ENCODE peak calls at places on chromosomes 6 and 20, in ten cellular contexts. K is lower leg skin; Q is esophagus squamous epithelium; T is heart right ventricle; S is astrocyte of the spinal cord; L is endodermal cell; J is fibroblast of lung; G is lung; E is CD8-positive, alpha-beta T cell; B is body of pancreas. H is an unnamed sample.

GRCh38 chr6:132298344-132298949 is 102.8 kb downstream of the MOXD1 start:
- DNase-seq in K (no peak), Q (no peak), T (peak), S (peak), L (peak), J (peak), G (no peak), E (peak), B (peak), H (peak)

GRCh38 chr6:112659912-112660311 is 312.8 kb downstream of the RFPL4B start:
- DNase-seq in K (no peak), Q (no peak), T (no peak), S (no peak), L (no peak), J (no peak), G (no peak), E (no peak), B (no peak), H (no peak)

GRCh38 chr6:105750089-105750488 is 336.0 kb upstream of the PRDM1 start:
- DNase-seq in K (no peak), Q (no peak), T (no peak), S (no peak), L (no peak), J (no peak), G (no peak), E (no peak), B (no peak), H (no peak)

GRCh38 chr6:169162249-169162967 is 91.2 kb downstream of the THBS2 start:
- DNase-seq in K (peak), Q (no peak), T (no peak), S (no peak), L (peak), J (no peak), G (peak), E (no peak), B (no peak), H (no peak)

GRCh38 chr20:4406627-4407026 is 315.1 kb upstream of the PRND start:
- DNase-seq in K (no peak), Q (no peak), T (no peak), S (peak), L (no peak), J (peak), G (no peak), E (no peak), B (no peak), H (no peak)

GRCh38 chr6:170173416-170173990 is 117.4 kb downstream of the DLL1 start:
- DNase-seq in K (peak), Q (no peak), T (no peak), S (no peak), L (peak), J (no peak), G (no peak), E (no peak), B (no peak), H (no peak)

GRCh38 chr6:20334334-20334733 is 67.3 kb upstream of the E2F3 start:
- DNase-seq in K (no peak), Q (no peak), T (peak), S (no peak), L (peak), J (no peak), G (no peak), E (no peak), B (no peak), H (no peak)

GRCh38 chr6:31690231-31691077 is 9.6 kb upstream of the LY6G5C start:
- DNase-seq in K (no peak), Q (no peak), T (no peak), S (no peak), L (no peak), J (no peak), G (no peak), E (no peak), B (no peak), H (peak)

GRCh38 chr20:33793011-33793931 is 17.9 kb upstream of the CHMP4B start:
- DNase-seq in K (no peak), Q (no peak), T (peak), S (peak), L (no peak), J (no peak), G (no peak), E (no peak), B (no peak), H (peak)

GRCh38 chr6:69231983-69232382 is 564.8 kb downstream of the LMBRD1 start:
- DNase-seq in K (no peak), Q (no peak), T (no peak), S (no peak), L (no peak), J (no peak), G (no peak), E (no peak), B (no peak), H (no peak)

GRCh38 chr6:155687645-155688044 is 232.0 kb upstream of the NOX3 start:
- DNase-seq in K (no peak), Q (no peak), T (no peak), S (no peak), L (no peak), J (no peak), G (no peak), E (no peak), B (no peak), H (no peak)

GRCh38 chr20:11271319-11271718 is 597.5 kb upstream of the JAG1 start:
- DNase-seq in K (no peak), Q (no peak), T (no peak), S (no peak), L (peak), J (no peak), G (no peak), E (no peak), B (no peak), H (peak)

GRCh38 chr20:32052090-32052791 is at the start of gene HCK:
- DNase-seq in K (peak), Q (no peak), T (no peak), S (no peak), L (peak), J (no peak), G (peak), E (no peak), B (no peak), H (no peak)
- TF ChIP-seq CTCF in K (no peak), Q (no peak), T (no peak), S (no peak), L (no peak), J (no peak), G (no peak), E (no peak), B (no peak), H (no peak)

DNA sequence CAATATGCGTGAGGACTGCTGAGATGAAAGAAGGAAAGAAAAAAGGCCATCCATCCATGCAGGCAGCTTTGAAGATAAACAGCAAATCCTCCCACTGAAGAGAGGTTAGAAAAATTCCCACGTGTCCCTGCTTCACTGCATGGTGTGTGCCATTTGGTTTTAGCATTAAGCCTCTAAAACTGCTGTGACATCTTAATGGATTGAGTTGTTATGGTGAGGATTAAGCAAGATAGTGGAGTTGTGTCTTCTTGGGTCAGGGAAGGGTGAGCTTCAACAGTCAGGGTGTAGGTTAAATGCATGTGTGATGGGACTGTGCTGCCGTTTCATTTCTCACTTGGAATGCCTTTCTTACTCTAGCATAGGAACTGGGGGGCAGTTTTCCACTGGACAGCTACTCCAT is 50.5 kb downstream of the ZNF831 start:
- DNase-seq in K (no peak), Q (no peak), T (no peak), S (no peak), L (no peak), J (no peak), G (no peak), E (no peak), B (no peak), H (no peak)
- TF ChIP-seq CTCF in K (no peak), Q (no peak), T (no peak), S (no peak), L (no peak), J (no peak), G (no peak), E (no peak), B (no peak), H (no peak)

GRCh38 chr6:4728436-4728769 is 47.8 kb upstream of the CDYL start:
- DNase-seq in K (no peak), Q (no peak), T (no peak), S (no peak), L (no peak), J (no peak), G (no peak), E (no peak), B (no peak), H (no peak)

GRCh38 chr6:4727236-4727635 is 49.0 kb upstream of the CDYL start:
- DNase-seq in K (no peak), Q (no peak), T (no peak), S (no peak), L (no peak), J (no peak), G (no peak), E (no peak), B (no peak), H (no peak)

GRCh38 chr6:4728949-4729348 is 47.3 kb upstream of the CDYL start:
- DNase-seq in K (no peak), Q (no peak), T (no peak), S (no peak), L (no peak), J (no peak), G (no peak), E (no peak), B (no peak), H (no peak)

GRCh38 chr6:4731996-4732395 is 44.2 kb upstream of the CDYL start:
- DNase-seq in K (no peak), Q (no peak), T (no peak), S (no peak), L (no peak), J (no peak), G (no peak), E (no peak), B (no peak), H (no peak)

DNA sequence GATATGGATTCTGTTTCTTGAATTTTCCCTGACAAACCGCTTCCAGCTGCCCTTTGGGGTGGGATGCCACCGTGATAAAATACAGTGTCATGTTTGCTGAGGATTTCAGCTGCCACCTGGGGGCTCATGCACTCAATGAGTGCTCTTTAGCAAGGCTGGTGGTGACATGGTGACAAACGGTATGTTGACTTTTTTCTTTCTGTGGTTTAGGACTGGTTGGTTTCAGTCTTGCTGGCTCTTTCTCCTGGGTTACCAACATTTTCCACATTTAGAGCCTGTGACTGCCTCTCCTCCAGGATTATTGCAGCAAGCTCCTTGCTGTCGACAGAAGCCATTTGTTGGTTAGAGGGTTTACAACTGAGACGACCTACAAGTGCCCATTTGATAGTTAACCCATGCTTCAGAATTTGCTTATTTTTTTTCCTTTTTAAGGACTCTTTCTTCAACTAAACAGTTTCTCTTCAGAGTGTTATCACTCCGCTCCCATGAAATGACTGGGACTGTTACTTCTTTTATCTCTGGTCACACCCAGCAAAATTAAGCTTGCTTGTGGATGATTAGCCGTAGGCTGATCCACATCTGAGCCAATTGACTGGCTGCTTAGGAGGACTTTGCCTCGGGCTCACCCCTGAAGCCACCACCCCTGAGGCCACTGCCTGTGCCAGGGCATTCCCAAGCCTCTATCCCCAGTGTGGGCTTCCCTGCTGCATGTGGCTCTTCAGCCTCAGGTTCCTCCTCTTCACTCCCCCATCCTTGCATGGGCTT is 48.4 kb upstream of the CDYL start:
- DNase-seq in K (no peak), Q (no peak), T (no peak), S (peak), L (peak), J (no peak), G (no peak), E (no peak), B (no peak), H (peak)
- TF ChIP-seq CTCF in K (no peak), Q (no peak), T (no peak), S (no peak), L (peak), J (no peak), G (no peak), E (no peak), B (no peak), H (no peak)

GRCh38 chr6:73285674-73286283 is 22.8 kb upstream of the KHDC1 start:
- DNase-seq in K (no peak), Q (no peak), T (no peak), S (peak), L (no peak), J (peak), G (no peak), E (no peak), B (no peak), H (no peak)
- TF ChIP-seq CTCF in K (no peak), Q (peak), T (peak), S (peak), L (peak), J (peak), G (no peak), E (no peak), B (peak), H (no peak)

GRCh38 chr20:44056010-44056698 is 130.8 kb downstream of the JPH2 start:
- DNase-seq in K (peak), Q (no peak), T (no peak), S (no peak), L (peak), J (no peak), G (no peak), E (peak), B (no peak), H (peak)
- TF ChIP-seq CTCF in K (no peak), Q (no peak), T (peak), S (peak), L (peak), J (no peak), G (no peak), E (peak), B (no peak), H (peak)

GRCh38 chr6:5728726-5729434 is 277.8 kb downstream of the NRN1 start:
- DNase-seq in K (peak), Q (no peak), T (no peak), S (peak), L (peak), J (no peak), G (peak), E (no peak), B (no peak), H (no peak)

GRCh38 chr6:5731435-5731834 is 275.3 kb downstream of the NRN1 start:
- DNase-seq in K (no peak), Q (no peak), T (no peak), S (no peak), L (no peak), J (no peak), G (no peak), E (no peak), B (no peak), H (no peak)

GRCh38 chr6:5726976-5727718 is 279.6 kb downstream of the NRN1 start:
- DNase-seq in K (no peak), Q (no peak), T (no peak), S (peak), L (peak), J (peak), G (no peak), E (no peak), B (no peak), H (no peak)

GRCh38 chr6:5730586-5731263 is 276.0 kb downstream of the NRN1 start:
- DNase-seq in K (no peak), Q (no peak), T (no peak), S (no peak), L (no peak), J (peak), G (no peak), E (no peak), B (no peak), H (no peak)

DNA sequence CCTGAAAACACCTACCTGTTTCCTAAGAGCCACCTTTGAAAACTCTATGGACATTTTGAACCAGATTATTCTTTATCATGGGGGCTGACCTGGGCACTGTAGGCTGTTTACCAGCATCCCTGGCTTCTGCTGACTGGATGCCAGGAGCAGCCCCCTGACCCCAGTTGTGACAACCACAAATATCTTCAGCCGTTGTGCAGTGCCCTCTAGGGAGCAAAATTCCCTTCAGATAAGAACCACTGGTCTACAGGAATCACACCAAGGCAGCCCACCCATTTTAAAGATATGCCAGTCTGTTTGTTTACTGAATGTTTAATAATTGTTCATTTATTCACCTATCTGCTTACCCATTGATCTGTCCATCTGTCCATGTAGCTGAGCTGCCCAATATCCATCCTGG is 276.9 kb downstream of the NRN1 start:
- DNase-seq in K (peak), Q (no peak), T (no peak), S (no peak), L (no peak), J (no peak), G (no peak), E (no peak), B (no peak), H (no peak)
- TF ChIP-seq CTCF in K (no peak), Q (no peak), T (no peak), S (peak), L (peak), J (no peak), G (no peak), E (no peak), B (no peak), H (no peak)

GRCh38 chr20:1567392-1568165 is 10.1 kb upstream of the SIRPD start:
- DNase-seq in K (no peak), Q (no peak), T (no peak), S (peak), L (peak), J (no peak), G (no peak), E (no peak), B (no peak), H (no peak)

GRCh38 chr20:1566701-1567100 is 9.2 kb upstream of the SIRPD start:
- DNase-seq in K (no peak), Q (no peak), T (no peak), S (no peak), L (no peak), J (no peak), G (no peak), E (no peak), B (no peak), H (no peak)

GRCh38 chr20:1565461-1565860 is 8.0 kb upstream of the SIRPD start:
- DNase-seq in K (no peak), Q (no peak), T (no peak), S (no peak), L (no peak), J (no peak), G (no peak), E (no peak), B (no peak), H (no peak)

GRCh38 chr20:1569417-1569861 is 11.9 kb upstream of the SIRPD start:
- DNase-seq in K (no peak), Q (no peak), T (no peak), S (no peak), L (no peak), J (no peak), G (no peak), E (no peak), B (no peak), H (peak)

DNA sequence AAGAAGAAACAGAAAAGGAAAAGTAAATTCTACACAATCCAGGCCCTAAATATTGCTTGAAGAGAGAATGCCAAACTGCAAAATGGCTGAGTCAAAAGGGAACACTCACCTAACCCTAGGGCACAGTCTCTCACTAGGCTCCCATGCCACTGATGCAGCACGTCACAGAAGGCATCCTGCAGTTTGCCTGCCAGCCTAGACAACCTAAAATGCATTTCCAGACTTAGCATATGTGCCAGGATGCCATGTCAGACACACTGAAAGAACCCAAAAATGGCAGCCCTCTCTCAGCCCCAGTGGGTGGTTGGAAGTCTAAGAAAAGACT is 10.6 kb upstream of the SIRPD start:
- DNase-seq in K (no peak), Q (no peak), T (no peak), S (no peak), L (no peak), J (no peak), G (no peak), E (no peak), B (no peak), H (no peak)
- TF ChIP-seq CTCF in K (no peak), Q (no peak), T (no peak), S (no peak), L (no peak), J (no peak), G (no peak), E (no peak), B (no peak), H (no peak)

DNA sequence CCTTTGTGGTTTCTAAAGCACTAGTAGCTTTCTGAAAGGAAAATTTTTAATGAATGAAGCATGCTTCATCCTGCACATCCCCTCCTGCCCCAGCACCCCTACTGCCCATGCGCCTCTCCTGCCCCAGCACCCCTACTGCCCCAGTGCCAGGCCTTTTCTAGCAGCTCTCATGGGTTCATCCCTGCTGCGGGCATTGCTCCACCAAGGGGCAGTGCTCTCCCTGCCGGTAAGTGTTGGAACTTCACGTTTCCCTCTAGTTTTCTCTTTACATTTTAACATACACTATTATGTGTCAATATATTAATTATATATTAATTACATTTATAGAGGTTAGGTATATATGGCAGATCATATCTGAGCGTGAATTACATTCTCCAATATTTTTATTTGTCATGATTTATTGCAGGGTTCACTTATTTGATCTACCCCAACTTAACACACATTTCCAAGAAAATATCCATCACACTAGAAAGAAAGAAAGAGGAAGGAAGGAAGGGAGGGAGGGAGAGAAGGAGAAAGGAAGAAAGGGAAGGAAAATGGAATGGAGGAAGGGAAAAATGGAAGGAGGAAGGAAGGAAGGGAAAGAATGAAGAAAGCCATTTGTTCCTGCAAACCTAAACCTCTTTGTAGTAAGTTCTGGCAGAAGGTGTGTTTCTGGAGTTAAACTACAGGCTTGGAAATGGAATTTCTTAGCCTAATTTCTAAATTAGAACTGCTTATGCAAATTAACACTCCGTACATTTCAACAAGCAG is 46.8 kb downstream of the CEP43 start:
- DNase-seq in K (no peak), Q (no peak), T (no peak), S (no peak), L (no peak), J (no peak), G (no peak), E (no peak), B (no peak), H (peak)
- TF ChIP-seq CTCF in K (no peak), Q (no peak), T (no peak), S (no peak), L (peak), J (no peak), G (no peak), E (no peak), B (no peak), H (no peak)

H was measured in Calu3.